ENCODE peak calls at places on chromosomes 6 and 20, in nine cellular contexts. One of them, this sample, is unnamed.

GRCh38 chr20:1994627-1995026 is 769 bp upstream of the PDYN start:
- DNase-seq in NT2/D1: no peak
- DNase-seq in HFFc6: no peak
- DNase-seq in type B pancreatic cell: no peak
- DNase-seq in cardiac fibroblast: no peak
- DNase-seq in activated CD4-positive, alpha-beta T cell treated with anti-CD3 and anti-CD28 coated beads for 24 hours: no peak
- DNase-seq in brain microvascular endothelial cell: no peak
- DNase-seq in stimulated activated CD8-positive, alpha-beta memory T cell treated with anti-CD3 and anti-CD28 coated beads, Interleukin-15, amount 100 ng/mL, for 24 hours: no peak
- DNase-seq in stimulated activated naive CD4-positive, alpha-beta T cell: no peak
- DNase-seq in this sample: no peak

GRCh38 chr6:97697450-97697849 is 414.4 kb upstream of the MMS22L start:
- DNase-seq in stimulated activated CD8-positive, alpha-beta memory T cell treated with anti-CD3 and anti-CD28 coated beads, Interleukin-15, amount 100 ng/mL, for 24 hours: no peak
- DNase-seq in NT2/D1: no peak
- DNase-seq in HFFc6: no peak
- DNase-seq in stimulated activated naive CD4-positive, alpha-beta T cell: no peak
- DNase-seq in activated CD4-positive, alpha-beta T cell treated with anti-CD3 and anti-CD28 coated beads for 24 hours: no peak
- DNase-seq in cardiac fibroblast: peak; percentile 77
- DNase-seq in type B pancreatic cell: no peak
- DNase-seq in brain microvascular endothelial cell: peak; percentile 78
- DNase-seq in this sample: no peak

GRCh38 chr6:107815846-107816245 is 8.3 kb downstream of the SCML4 start:
- DNase-seq in HFFc6: no peak
- DNase-seq in stimulated activated naive CD4-positive, alpha-beta T cell: no peak
- DNase-seq in activated CD4-positive, alpha-beta T cell treated with anti-CD3 and anti-CD28 coated beads for 24 hours: no peak
- DNase-seq in stimulated activated CD8-positive, alpha-beta memory T cell treated with anti-CD3 and anti-CD28 coated beads, Interleukin-15, amount 100 ng/mL, for 24 hours: no peak
- DNase-seq in cardiac fibroblast: no peak
- DNase-seq in brain microvascular endothelial cell: no peak
- DNase-seq in type B pancreatic cell: peak; percentile 42
- DNase-seq in NT2/D1: no peak
- DNase-seq in this sample: no peak

GRCh38 chr6:40516429-40516828 is 70.7 kb downstream of the LRFN2 start:
- DNase-seq in cardiac fibroblast: no peak
- DNase-seq in activated CD4-positive, alpha-beta T cell treated with anti-CD3 and anti-CD28 coated beads for 24 hours: no peak
- DNase-seq in stimulated activated naive CD4-positive, alpha-beta T cell: no peak
- DNase-seq in brain microvascular endothelial cell: no peak
- DNase-seq in HFFc6: no peak
- DNase-seq in type B pancreatic cell: no peak
- DNase-seq in stimulated activated CD8-positive, alpha-beta memory T cell treated with anti-CD3 and anti-CD28 coated beads, Interleukin-15, amount 100 ng/mL, for 24 hours: no peak
- DNase-seq in NT2/D1: no peak
- DNase-seq in this sample: no peak

GRCh38 chr20:32457476-32457986 is 99.4 kb downstream of the ASXL1 start:
- DNase-seq in HFFc6: peak; percentile 58
- DNase-seq in type B pancreatic cell: peak; percentile 93
- DNase-seq in activated CD4-positive, alpha-beta T cell treated with anti-CD3 and anti-CD28 coated beads for 24 hours: no peak
- DNase-seq in stimulated activated CD8-positive, alpha-beta memory T cell treated with anti-CD3 and anti-CD28 coated beads, Interleukin-15, amount 100 ng/mL, for 24 hours: no peak
- DNase-seq in NT2/D1: peak; percentile 82
- DNase-seq in cardiac fibroblast: peak; percentile 63
- DNase-seq in stimulated activated naive CD4-positive, alpha-beta T cell: no peak
- DNase-seq in brain microvascular endothelial cell: no peak
- DNase-seq in this sample: peak; percentile 27

GRCh38 chr20:4170621-4171537 is 155.5 kb upstream of the RNF24 start:
- DNase-seq in brain microvascular endothelial cell: peak; percentile 6
- DNase-seq in stimulated activated naive CD4-positive, alpha-beta T cell: no peak
- DNase-seq in type B pancreatic cell: no peak
- DNase-seq in NT2/D1: no peak
- DNase-seq in HFFc6: no peak
- DNase-seq in activated CD4-positive, alpha-beta T cell treated with anti-CD3 and anti-CD28 coated beads for 24 hours: no peak
- DNase-seq in stimulated activated CD8-positive, alpha-beta memory T cell treated with anti-CD3 and anti-CD28 coated beads, Interleukin-15, amount 100 ng/mL, for 24 hours: no peak
- DNase-seq in cardiac fibroblast: peak; percentile 43
- DNase-seq in this sample: no peak

GRCh38 chr20:40561187-40561586 is 127.8 kb downstream of the MAFB start:
- DNase-seq in activated CD4-positive, alpha-beta T cell treated with anti-CD3 and anti-CD28 coated beads for 24 hours: no peak
- DNase-seq in brain microvascular endothelial cell: no peak
- DNase-seq in stimulated activated naive CD4-positive, alpha-beta T cell: no peak
- DNase-seq in NT2/D1: no peak
- DNase-seq in cardiac fibroblast: no peak
- DNase-seq in type B pancreatic cell: no peak
- DNase-seq in HFFc6: no peak
- DNase-seq in stimulated activated CD8-positive, alpha-beta memory T cell treated with anti-CD3 and anti-CD28 coated beads, Interleukin-15, amount 100 ng/mL, for 24 hours: no peak
- DNase-seq in this sample: no peak

GRCh38 chr20:12847862-12848261 is 160.9 kb upstream of the SPTLC3 start:
- DNase-seq in HFFc6: no peak
- DNase-seq in brain microvascular endothelial cell: peak; percentile 15
- DNase-seq in NT2/D1: no peak
- DNase-seq in stimulated activated naive CD4-positive, alpha-beta T cell: no peak
- DNase-seq in cardiac fibroblast: no peak
- DNase-seq in activated CD4-positive, alpha-beta T cell treated with anti-CD3 and anti-CD28 coated beads for 24 hours: no peak
- DNase-seq in stimulated activated CD8-positive, alpha-beta memory T cell treated with anti-CD3 and anti-CD28 coated beads, Interleukin-15, amount 100 ng/mL, for 24 hours: no peak
- DNase-seq in type B pancreatic cell: no peak
- DNase-seq in this sample: peak; percentile 16

GRCh38 chr20:57083072-57083471 is 183.4 kb downstream of the BMP7 start:
- DNase-seq in type B pancreatic cell: no peak
- DNase-seq in activated CD4-positive, alpha-beta T cell treated with anti-CD3 and anti-CD28 coated beads for 24 hours: no peak
- DNase-seq in brain microvascular endothelial cell: no peak
- DNase-seq in NT2/D1: no peak
- DNase-seq in stimulated activated naive CD4-positive, alpha-beta T cell: no peak
- DNase-seq in stimulated activated CD8-positive, alpha-beta memory T cell treated with anti-CD3 and anti-CD28 coated beads, Interleukin-15, amount 100 ng/mL, for 24 hours: no peak
- DNase-seq in HFFc6: no peak
- DNase-seq in cardiac fibroblast: no peak
- DNase-seq in this sample: no peak

This sample was measured in HAP-1.